ENCODE peak calls at places on chromosome 7, in ten cellular contexts. Y is cardiac muscle cell, A is skeletal muscle cell, D is HCT116, X is fibroblast of pulmonary artery, W is spleen, Z is H7, R is choroid plexus epithelial cell, G is foreskin fibroblast, E is heart left ventricle. I is an unnamed sample.
A peak's percentile ranks its signal among the peaks of the same experiment; 100 is the strongest.

GRCh38 chr7:40918701-40919271 is 784.0 kb downstream of the SUGCT start:
- DNase-seq in A (peak; percentile 45), R (peak; percentile 81), G (peak; percentile 30), E (no peak), X (peak; percentile 68), D (no peak), Y (peak; percentile 79), Z (no peak), W (no peak), I (no peak)

GRCh38 chr7:235576-236395 is 43.4 kb downstream of the FAM20C start:
- DNase-seq in A (no peak), R (no peak), W (no peak), X (no peak), E (peak; percentile 68), Y (no peak), G (no peak), Z (no peak), D (no peak), I (no peak)

GRCh38 chr7:132424277-132424676 is 152.0 kb downstream of the PLXNA4 start:
- DNase-seq in R (no peak), E (no peak), G (no peak), A (no peak), W (peak; percentile 41), Z (no peak), X (no peak), Y (no peak), D (no peak), I (no peak)

GRCh38 chr7:126041472-126041871 is 1111.8 kb upstream of the POT1 start:
- DNase-seq in G (no peak), D (no peak), R (no peak), X (no peak), W (no peak), E (no peak), Y (no peak), A (no peak), Z (no peak), I (no peak)

GRCh38 chr7:30997316-30997715 is 33.6 kb downstream of the GHRHR start:
- DNase-seq in E (no peak), G (no peak), A (no peak), Y (no peak), W (no peak), Z (no peak), D (no peak), R (no peak), X (no peak), I (no peak)

GRCh38 chr7:129644634-129645230 is 33.2 kb downstream of the NRF1 start:
- DNase-seq in X (peak; percentile 79), W (no peak), Y (peak; percentile 51), D (peak; percentile 38), E (no peak), Z (no peak), A (peak; percentile 9), R (peak; percentile 78), G (peak; percentile 35), I (peak; percentile 17)

GRCh38 chr7:76122516-76123239 is 74.8 kb downstream of the MDH2 start:
- DNase-seq in Z (no peak), W (no peak), D (no peak), Y (no peak), A (no peak), X (peak; percentile 64), R (no peak), E (no peak), G (no peak), I (no peak)

GRCh38 chr7:117997862-117998825 is 124.9 kb upstream of the CTTNBP2 start:
- DNase-seq in A (no peak), E (no peak), R (peak; percentile 83), G (no peak), Z (no peak), D (no peak), X (no peak), W (no peak), Y (no peak), I (no peak)

GRCh38 chr7:73482746-73483145 is 39.3 kb downstream of the BAZ1B start:
- DNase-seq in R (peak; percentile 76), G (no peak), A (no peak), D (no peak), Z (peak; percentile 65), E (no peak), X (no peak), Y (no peak), W (no peak), I (no peak)

DNA sequence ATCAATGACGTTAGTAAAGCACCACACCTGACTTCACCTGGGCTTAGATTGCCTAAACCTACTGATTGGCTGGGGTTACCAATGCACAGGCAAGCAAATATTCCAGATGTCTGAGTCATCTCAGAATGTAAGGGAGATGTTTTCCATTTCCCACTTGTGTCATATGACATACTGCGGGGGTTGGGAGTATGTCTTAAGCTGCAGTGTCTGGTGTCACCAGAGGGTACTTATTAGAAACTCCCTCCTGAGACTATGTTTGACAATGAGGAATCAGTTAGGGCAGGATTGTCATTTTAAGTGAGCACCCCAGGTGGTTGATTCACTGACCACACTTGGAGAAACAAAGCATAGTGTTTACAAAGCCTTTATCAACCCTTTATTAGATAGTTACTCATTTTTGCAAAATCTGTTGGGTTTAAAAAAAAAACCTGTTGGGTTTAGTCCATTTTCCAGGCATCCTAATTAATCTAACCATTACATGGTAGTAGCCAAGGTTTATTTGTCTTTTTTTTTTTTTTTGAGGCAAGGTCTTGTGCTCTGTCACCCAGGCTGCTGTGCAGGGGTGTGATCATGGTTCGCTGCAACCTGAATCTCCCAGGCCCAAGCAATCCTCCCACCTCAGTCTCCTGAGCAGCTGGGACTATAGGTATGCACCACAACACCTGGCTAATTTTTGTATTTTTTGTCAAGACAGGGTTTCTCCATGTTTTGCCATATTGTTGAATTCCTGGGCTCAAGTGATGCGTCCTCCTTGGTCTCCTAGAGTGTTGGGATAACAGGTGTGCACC is 72.5 kb downstream of the CDK6 start:
- DNase-seq in D (peak; percentile 90), A (no peak), R (peak; percentile 84), Y (no peak), W (no peak), X (peak; percentile 65), E (no peak), Z (peak; percentile 23), G (peak; percentile 62), I (no peak)
- H3K4me3 ChIP-seq in D (peak overlapping the region; percentile 17), A (no peak overlapping the region), R (no peak overlapping the region), Y (no peak overlapping the region), W (no peak overlapping the region), X (no peak overlapping the region), E (no peak overlapping the region), Z (no peak overlapping the region), G (no peak overlapping the region), I (no peak overlapping the region)

DNA sequence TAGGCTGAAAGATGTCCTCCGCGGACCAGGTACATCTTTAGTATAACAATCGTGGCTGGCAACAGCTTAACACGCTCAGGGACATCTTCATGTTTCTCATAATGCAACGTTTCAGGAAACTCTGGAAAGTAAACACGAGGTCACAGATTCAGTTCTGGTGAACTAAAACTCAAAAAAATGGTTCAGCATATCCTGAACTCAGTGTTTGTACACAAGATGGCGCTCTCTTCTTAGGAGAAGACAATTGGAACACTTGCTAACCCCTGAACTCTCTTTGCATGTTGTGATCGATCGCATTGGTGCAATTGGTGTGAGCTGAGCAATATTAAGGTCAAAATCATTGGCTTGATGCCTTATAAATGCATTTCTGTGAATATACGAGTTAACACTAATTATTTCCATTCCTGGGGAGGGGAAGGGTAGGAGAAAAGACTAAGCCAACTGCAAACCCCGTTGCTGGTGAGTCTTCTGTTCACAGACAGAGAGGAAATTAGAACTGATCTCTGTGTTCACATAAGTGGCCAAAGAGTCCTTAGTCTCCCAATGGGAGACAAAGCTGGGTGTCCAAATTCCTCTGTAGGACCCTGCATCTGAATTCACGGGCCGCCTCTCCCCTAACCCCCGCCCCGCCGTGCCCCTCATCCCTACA is 52.6 kb upstream of the FAM180A start:
- DNase-seq in X (peak; percentile 82), A (no peak), W (no peak), R (peak; percentile 83), Z (peak; percentile 67), G (no peak), E (no peak), D (peak; percentile 58), Y (peak; percentile 85), I (peak; percentile 72)
- H3K4me3 ChIP-seq in X (no peak overlapping the region), A (no peak overlapping the region), W (no peak overlapping the region), R (no peak overlapping the region), Z (no peak overlapping the region), G (no peak overlapping the region), E (peak overlapping the region; percentile 4), D (no peak overlapping the region), Y (no peak overlapping the region), I (no peak overlapping the region)

GRCh38 chr7:116239434-116239833 is 29.1 kb downstream of the TES start:
- DNase-seq in A (no peak), Z (no peak), D (no peak), W (no peak), R (no peak), G (no peak), E (no peak), Y (no peak), X (no peak), I (no peak)
- H3K4me3 ChIP-seq in A (no peak overlapping the region), Z (no peak overlapping the region), D (no peak overlapping the region), W (no peak overlapping the region), R (no peak overlapping the region), G (no peak overlapping the region), E (no peak overlapping the region), Y (no peak overlapping the region), X (no peak overlapping the region), I (no peak overlapping the region)

GRCh38 chr7:51289608-51290370 is 26.8 kb downstream of the COBL start:
- DNase-seq in W (no peak), D (no peak), Y (no peak), Z (no peak), X (no peak), R (no peak), G (no peak), A (no peak), E (no peak), I (no peak)
- H3K4me3 ChIP-seq in W (no peak overlapping the region), D (no peak overlapping the region), Y (no peak overlapping the region), Z (no peak overlapping the region), X (no peak overlapping the region), R (no peak overlapping the region), G (no peak overlapping the region), A (no peak overlapping the region), E (peak overlapping the region; percentile 34), I (no peak overlapping the region)

DNA sequence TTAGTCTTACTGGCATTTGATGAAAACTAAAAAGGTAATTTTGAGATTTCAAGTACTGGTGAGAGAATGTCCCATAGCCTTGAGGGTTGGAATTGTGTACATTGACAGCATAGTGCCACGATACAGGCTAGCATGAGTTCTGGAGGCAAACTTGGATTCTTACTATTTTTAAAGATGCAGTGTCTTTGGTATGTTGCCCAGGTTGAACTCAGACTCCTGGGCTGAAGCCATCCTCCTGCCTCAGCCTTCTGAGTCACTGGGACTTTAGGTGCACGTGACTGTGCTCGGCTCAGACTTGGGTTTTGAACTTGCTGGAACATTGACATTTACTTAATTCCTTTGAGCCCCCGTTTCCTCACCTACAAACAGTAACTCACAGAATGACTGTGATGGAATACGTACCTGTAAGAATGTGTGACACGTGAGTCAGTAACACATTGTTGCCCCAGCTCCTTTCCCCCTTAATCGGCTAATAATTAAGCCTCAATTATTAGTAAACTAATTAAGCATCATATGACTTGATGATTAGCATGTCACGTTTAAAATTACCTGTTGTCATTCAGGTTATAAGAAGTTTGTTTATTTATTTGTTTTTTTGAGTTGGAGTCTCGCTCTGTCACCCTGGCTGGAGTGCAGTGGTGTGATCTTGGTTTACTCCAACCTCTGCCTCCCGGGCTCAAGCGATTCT is 10.6 kb downstream of the DNAJB6 start:
- DNase-seq in G (peak; percentile 40), R (peak; percentile 85), E (peak; percentile 42), Y (no peak), X (peak; percentile 83), A (peak; percentile 41), D (peak; percentile 49), Z (no peak), W (no peak), I (no peak)
- H3K4me3 ChIP-seq in G (no peak overlapping the region), R (no peak overlapping the region), E (no peak overlapping the region), Y (no peak overlapping the region), X (no peak overlapping the region), A (no peak overlapping the region), D (peak overlapping the region; percentile 34), Z (no peak overlapping the region), W (no peak overlapping the region), I (no peak overlapping the region)